ENCODE peak calls at places on chromosomes 4 and X, in four cellular contexts. One of them, this sample, is unnamed.
A peak's percentile ranks its signal among the peaks of the same experiment; 100 is the strongest.

GRCh38 chr4:123740236-123740635 is 343.6 kb downstream of the SPRY1 start:
- DNase-seq in HepG2: no peak
- DNase-seq in HCT116: no peak
- DNase-seq in K562: no peak
- DNase-seq in this sample: no peak

GRCh38 chr4:90317785-90318184 is 190.6 kb downstream of the CCSER1 start:
- DNase-seq in HepG2: no peak
- DNase-seq in K562: no peak
- DNase-seq in HCT116: peak; percentile 86
- DNase-seq in this sample: peak; percentile 33

GRCh38 chrX:150530821-150531220 is 37.6 kb upstream of the MTM1 start:
- DNase-seq in K562: no peak
- DNase-seq in HCT116: no peak
- DNase-seq in HepG2: no peak
- DNase-seq in this sample: no peak

GRCh38 chrX:8971116-8971515 is 62.8 kb downstream of the FAM9B start:
- DNase-seq in HepG2: peak; percentile 39
- DNase-seq in K562: no peak
- DNase-seq in HCT116: peak; percentile 13
- DNase-seq in this sample: peak; percentile 10

GRCh38 chrX:131792789-131793462 is 230.2 kb upstream of the STK26 start:
- DNase-seq in HepG2: no peak
- DNase-seq in K562: no peak
- DNase-seq in HCT116: no peak
- DNase-seq in this sample: peak; percentile 92

GRCh38 chr4:7575426-7575825 is 140.7 kb upstream of the PSAPL1 start:
- DNase-seq in K562: no peak
- DNase-seq in HCT116: no peak
- DNase-seq in HepG2: no peak
- DNase-seq in this sample: no peak

GRCh38 chr4:159871141-159871540 is 768.3 kb downstream of the RAPGEF2 start:
- DNase-seq in K562: no peak
- DNase-seq in HCT116: no peak
- DNase-seq in HepG2: no peak
- DNase-seq in this sample: no peak

GRCh38 chr4:56727150-56727549 is 46.1 kb upstream of the HOPX start:
- DNase-seq in K562: no peak
- DNase-seq in HCT116: no peak
- DNase-seq in HepG2: no peak
- DNase-seq in this sample: no peak

GRCh38 chrX:57573754-57574153 is 18.1 kb upstream of the ZXDB start:
- DNase-seq in HCT116: no peak
- DNase-seq in K562: no peak
- DNase-seq in HepG2: no peak
- DNase-seq in this sample: no peak

GRCh38 chr4:2395584-2395983 is 22.9 kb downstream of the ZFYVE28 start:
- DNase-seq in K562: peak; percentile 79
- DNase-seq in HCT116: no peak
- DNase-seq in HepG2: no peak
- DNase-seq in this sample: no peak

GRCh38 chrX:6465731-6466130 is 69.2 kb downstream of the VCX3A start:
- DNase-seq in HepG2: no peak
- DNase-seq in K562: no peak
- DNase-seq in HCT116: no peak
- DNase-seq in this sample: no peak

GRCh38 chrX:153381684-153382532 is 19.2 kb downstream of the PNMA6E start:
- DNase-seq in HCT116: no peak
- DNase-seq in K562: peak; percentile 62
- DNase-seq in HepG2: peak; percentile 59
- DNase-seq in this sample: no peak

GRCh38 chrX:124347242-124347641 is 879 bp downstream of the SH2D1A start:
- DNase-seq in K562: no peak
- DNase-seq in HCT116: no peak
- DNase-seq in HepG2: no peak
- DNase-seq in this sample: no peak

DNA sequence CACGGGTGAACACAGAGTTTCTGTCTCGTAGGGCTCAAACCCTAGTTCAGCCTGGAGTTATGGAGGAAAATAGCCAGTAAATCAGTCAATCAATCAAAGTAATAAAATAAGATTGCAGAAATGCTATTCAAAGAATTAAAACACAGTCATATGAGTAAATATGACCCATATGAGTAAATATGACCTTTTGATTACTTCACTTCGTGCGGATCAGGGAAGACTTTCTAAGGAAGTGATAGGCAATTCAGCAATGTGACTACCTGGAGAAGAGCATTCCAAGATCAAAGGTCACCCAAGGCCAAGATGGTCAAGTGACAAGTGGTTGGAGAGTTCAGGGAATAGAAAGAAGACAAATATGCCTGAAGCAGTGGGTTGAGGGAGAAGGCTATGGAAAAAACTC is 722.6 kb downstream of the ADGRL3 start:
- DNase-seq in HCT116: no peak
- DNase-seq in K562: no peak
- DNase-seq in HepG2: no peak
- DNase-seq in this sample: no peak
- H3K4me3 ChIP-seq in HCT116: no peak overlapping the region
- H3K4me3 ChIP-seq in K562: no peak overlapping the region
- H3K4me3 ChIP-seq in HepG2: no peak overlapping the region
- H3K4me3 ChIP-seq in this sample: no peak overlapping the region

DNA sequence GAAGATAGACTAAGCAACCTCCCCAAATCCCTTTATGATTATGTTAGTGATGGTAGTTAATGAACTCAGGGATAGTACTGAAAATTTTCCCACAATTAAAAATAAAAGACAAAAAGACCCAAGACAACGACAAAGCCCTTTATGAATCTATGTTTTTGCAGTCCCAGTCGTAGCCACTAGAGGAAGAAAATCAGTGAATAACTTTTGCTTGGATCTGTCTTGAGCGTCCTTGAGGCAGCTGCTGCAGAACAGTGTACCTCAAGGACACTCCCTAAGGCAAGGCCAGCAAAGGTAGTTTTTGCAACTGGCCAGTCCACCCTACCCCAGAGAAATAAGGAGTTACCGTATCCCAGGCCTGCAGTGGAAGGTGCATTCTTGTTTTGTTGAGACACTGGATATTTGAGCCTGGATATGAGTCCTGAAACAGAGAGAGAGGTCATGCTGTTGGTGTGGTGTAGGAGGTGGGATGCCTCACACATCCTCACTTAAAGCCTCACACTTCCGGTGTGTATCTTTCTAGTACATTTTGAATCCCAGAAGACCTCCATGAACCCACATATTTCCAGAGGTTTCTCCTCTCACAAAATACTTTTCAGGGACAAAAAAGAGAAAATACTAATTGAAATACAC is 8.7 kb upstream of the TIMM8A start:
- DNase-seq in K562: peak; percentile 18
- DNase-seq in HCT116: peak; percentile 18
- DNase-seq in HepG2: no peak
- DNase-seq in this sample: no peak
- H3K9me3 ChIP-seq in K562: no peaks in the 10 kb centered on the region
- H3K9me3 ChIP-seq in HCT116: no peaks in the 10 kb centered on the region
- H3K9me3 ChIP-seq in HepG2: no peaks in the 10 kb centered on the region
- H3K9me3 ChIP-seq in this sample: no peaks in the 10 kb centered on the region

DNA sequence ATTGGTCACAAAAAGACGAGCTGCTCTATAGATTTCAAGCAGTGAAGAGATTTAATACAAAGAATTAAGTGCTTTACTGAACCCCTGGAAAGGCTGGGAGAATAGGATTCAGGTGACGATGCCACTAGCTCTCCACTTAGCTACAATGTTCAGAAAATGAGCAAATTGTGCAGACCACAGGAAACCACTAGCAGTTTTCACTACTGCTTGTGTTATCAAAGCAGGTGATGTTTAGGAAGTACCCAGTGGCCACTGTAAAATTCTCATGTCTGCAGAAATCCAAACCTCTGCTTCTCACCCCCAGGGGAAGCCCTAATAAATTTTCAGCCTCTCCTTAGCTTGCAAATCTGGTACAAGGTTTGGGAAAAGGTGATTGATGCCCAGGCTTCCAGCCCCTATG is 165.1 kb downstream of the IL1RAPL1 start:
- DNase-seq in HepG2: no peak
- DNase-seq in HCT116: no peak
- DNase-seq in K562: no peak
- DNase-seq in this sample: no peak
- TF ChIP-seq TCF7L2 in HepG2: no peak
- TF ChIP-seq TCF7L2 in HCT116: no peak
- TF ChIP-seq TCF7L2 in K562: no peak
- TF ChIP-seq TCF7L2 in this sample: no peak

DNA sequence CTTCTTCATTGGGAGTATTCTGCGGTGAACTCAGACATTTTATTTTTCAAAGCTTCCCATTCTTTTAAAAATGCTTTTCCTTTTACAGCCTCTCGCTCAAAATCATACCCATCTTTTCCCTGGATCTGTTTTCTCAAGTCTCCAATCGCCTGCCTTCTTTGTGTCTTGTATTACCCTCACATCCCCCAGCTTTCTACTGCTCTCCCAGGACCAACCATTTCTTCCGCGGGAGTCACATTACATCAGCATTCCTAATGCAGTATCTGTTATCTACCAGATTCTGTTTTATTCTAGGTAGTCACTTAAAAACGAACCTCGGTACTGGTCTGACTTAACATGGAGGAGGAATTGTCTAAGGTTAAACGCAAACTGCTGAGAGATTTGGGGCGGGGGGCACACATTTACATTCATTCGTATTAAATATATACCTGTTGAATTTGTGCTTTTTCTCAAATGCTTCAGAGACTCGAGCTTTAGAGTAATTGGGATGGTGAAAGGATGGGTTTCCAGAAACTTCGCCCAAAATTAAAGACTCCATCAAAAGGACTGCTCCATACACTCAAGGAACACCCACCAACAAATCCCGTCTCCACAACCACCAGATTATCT is 493 bp upstream of the UCHL1 start:
- DNase-seq in K562: no peak
- DNase-seq in HCT116: no peak
- DNase-seq in HepG2: no peak
- DNase-seq in this sample: no peak
- H3K4me3 ChIP-seq in K562: no peak overlapping the region
- H3K4me3 ChIP-seq in HCT116: no peak overlapping the region
- H3K4me3 ChIP-seq in HepG2: no peak overlapping the region
- H3K4me3 ChIP-seq in this sample: peak overlapping the region; percentile 39

GRCh38 chrX:155888139-155888538 is 7.0 kb downstream of the VAMP7 start:
- DNase-seq in K562: no peak
- DNase-seq in HCT116: peak; percentile 28
- DNase-seq in HepG2: no peak
- DNase-seq in this sample: peak; percentile 76

GRCh38 chrX:155889328-155889727 is 8.2 kb downstream of the VAMP7 start:
- DNase-seq in K562: no peak
- DNase-seq in HepG2: no peak
- DNase-seq in HCT116: no peak
- DNase-seq in this sample: no peak

GRCh38 chrX:155899366-155899765 is 18.2 kb downstream of the VAMP7 start:
- DNase-seq in HepG2: no peak
- DNase-seq in K562: no peak
- DNase-seq in HCT116: no peak
- DNase-seq in this sample: no peak

GRCh38 chrX:155896512-155896911 is 15.4 kb downstream of the VAMP7 start:
- DNase-seq in HepG2: no peak
- DNase-seq in HCT116: no peak
- DNase-seq in K562: no peak
- DNase-seq in this sample: no peak

GRCh38 chrX:155893513-155893912 is 12.4 kb downstream of the VAMP7 start:
- DNase-seq in K562: no peak
- DNase-seq in HepG2: no peak
- DNase-seq in HCT116: no peak
- DNase-seq in this sample: no peak
- H3K9me3 ChIP-seq in K562: no peaks in the 10 kb centered on the region
- H3K9me3 ChIP-seq in HepG2: peaks cover 67% of the 10 kb centered on the region
- H3K9me3 ChIP-seq in HCT116: no peaks in the 10 kb centered on the region
- H3K9me3 ChIP-seq in this sample: no peaks in the 10 kb centered on the region

GRCh38 chrX:44072631-44073030 is 99.4 kb upstream of the NDP start:
- DNase-seq in HepG2: no peak
- DNase-seq in HCT116: no peak
- DNase-seq in K562: no peak
- DNase-seq in this sample: no peak

GRCh38 chrX:44068043-44068442 is 94.9 kb upstream of the NDP start:
- DNase-seq in HepG2: no peak
- DNase-seq in HCT116: no peak
- DNase-seq in K562: no peak
- DNase-seq in this sample: no peak

GRCh38 chrX:44071070-44071645 is 98.0 kb upstream of the NDP start:
- DNase-seq in HepG2: no peak
- DNase-seq in K562: no peak
- DNase-seq in HCT116: no peak
- DNase-seq in this sample: no peak

DNA sequence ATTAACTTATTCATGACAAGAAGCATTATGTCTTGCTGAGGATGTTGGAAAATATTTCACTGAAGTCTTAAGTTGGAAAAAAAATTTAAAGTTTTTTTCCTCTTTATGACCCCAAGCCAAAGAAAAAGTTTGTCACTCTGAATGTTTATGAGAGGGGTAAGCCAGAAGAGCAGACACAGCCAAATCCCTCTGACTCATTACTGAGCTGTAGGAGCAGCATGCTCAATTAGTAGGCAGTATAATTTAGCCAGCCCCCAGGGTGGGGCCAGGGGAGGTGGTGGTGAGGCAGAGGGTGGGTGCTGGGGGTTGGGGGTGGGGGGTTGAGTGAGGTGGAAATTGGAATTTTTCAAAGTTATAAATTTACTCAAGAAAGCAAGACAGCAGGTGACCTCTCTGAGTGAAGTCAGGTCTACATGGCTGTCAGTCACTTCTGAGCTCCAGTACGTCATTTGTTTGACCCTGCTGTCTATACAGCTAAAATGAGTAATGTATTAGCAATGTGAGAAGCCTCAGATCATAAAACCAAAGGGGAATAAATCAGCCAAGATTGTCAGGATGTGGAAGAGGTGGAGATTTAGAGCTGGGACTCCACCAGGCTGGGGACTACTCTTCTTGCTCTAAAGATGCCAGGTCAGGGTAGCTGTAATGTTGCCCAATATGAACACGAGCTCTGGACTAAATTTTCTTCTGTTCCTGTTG is 98.8 kb upstream of the NDP start:
- DNase-seq in HepG2: no peak
- DNase-seq in HCT116: peak; percentile 29
- DNase-seq in K562: no peak
- DNase-seq in this sample: no peak
- TF ChIP-seq TCF7L2 in HepG2: no peak
- TF ChIP-seq TCF7L2 in HCT116: peak; percentile 36
- TF ChIP-seq TCF7L2 in K562: no peak
- TF ChIP-seq TCF7L2 in this sample: no peak

DNA sequence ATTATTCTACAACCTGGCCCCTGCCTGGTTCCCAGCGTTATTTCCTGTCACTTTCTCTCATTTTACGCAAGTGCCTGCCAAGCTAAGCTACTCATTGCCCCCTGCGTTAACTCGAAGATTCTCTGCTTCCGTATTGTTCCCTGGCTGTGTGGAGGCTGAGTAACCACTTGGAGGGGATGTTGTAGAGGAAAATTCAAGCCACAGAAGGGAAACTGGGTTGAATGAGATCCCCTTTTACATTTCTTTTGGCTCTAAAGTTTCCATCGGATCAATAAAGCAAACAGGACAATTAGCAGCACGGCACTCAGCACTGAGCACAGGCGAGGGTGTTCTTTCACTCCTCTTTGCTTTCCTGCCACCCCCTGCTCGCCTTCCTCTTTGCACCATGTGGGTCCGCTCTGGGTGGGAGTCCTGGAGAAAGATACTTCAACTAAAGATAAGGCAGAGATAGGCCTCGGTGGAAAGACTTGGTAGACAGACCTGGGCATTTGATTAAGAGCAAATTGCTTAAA is 4.2 kb upstream of the TMSB4X start:
- DNase-seq in HCT116: no peak
- DNase-seq in K562: no peak
- DNase-seq in HepG2: peak; percentile 27
- DNase-seq in this sample: no peak
- H3K4me3 ChIP-seq in HCT116: no peak overlapping the region
- H3K4me3 ChIP-seq in K562: no peak overlapping the region
- H3K4me3 ChIP-seq in HepG2: no peak overlapping the region
- H3K4me3 ChIP-seq in this sample: no peak overlapping the region

This sample was measured in Panc1.